ENCODE peak calls at places on chromosomes 11 and 22, in five cellular contexts. One of them, this sample, is unnamed.

GRCh38 chr11:107702723-107703122 is 9.1 kb downstream of the SLN start:
- DNase-seq in DMS153: no peak
- DNase-seq in AG09319: no peak
- DNase-seq in Caco-2: no peak
- DNase-seq in OCI-M1: no peak
- DNase-seq in this sample: no peak

GRCh38 chr11:134071766-134072403 is 3.0 kb downstream of the JAM3 start:
- DNase-seq in AG09319: no peak
- DNase-seq in OCI-M1: no peak
- DNase-seq in Caco-2: no peak
- DNase-seq in DMS153: peak; percentile 26
- DNase-seq in this sample: no peak

GRCh38 chr22:44407404-44408226 is 90.4 kb downstream of the RTL6 start:
- DNase-seq in DMS153: no peak
- DNase-seq in AG09319: no peak
- DNase-seq in OCI-M1: no peak
- DNase-seq in Caco-2: no peak
- DNase-seq in this sample: no peak

GRCh38 chr11:77542296-77542695 is 47.5 kb upstream of the AQP11 start:
- DNase-seq in AG09319: peak; percentile 7
- DNase-seq in OCI-M1: no peak
- DNase-seq in DMS153: no peak
- DNase-seq in Caco-2: no peak
- DNase-seq in this sample: no peak

GRCh38 chr11:127966821-127967220 is 620.5 kb downstream of the ETS1 start:
- DNase-seq in DMS153: no peak
- DNase-seq in AG09319: no peak
- DNase-seq in Caco-2: no peak
- DNase-seq in OCI-M1: peak; percentile 11
- DNase-seq in this sample: no peak

GRCh38 chr11:111264646-111265045 is 19.1 kb downstream of the POU2AF2 start:
- DNase-seq in AG09319: no peak
- DNase-seq in DMS153: no peak
- DNase-seq in Caco-2: no peak
- DNase-seq in OCI-M1: no peak
- DNase-seq in this sample: no peak

GRCh38 chr22:30675436-30675835 is 7.8 kb upstream of the DUSP18 start:
- DNase-seq in OCI-M1: no peak
- DNase-seq in AG09319: no peak
- DNase-seq in DMS153: peak; percentile 55
- DNase-seq in Caco-2: no peak
- DNase-seq in this sample: no peak

GRCh38 chr11:99614353-99614752 is 593.6 kb downstream of the CNTN5 start:
- DNase-seq in Caco-2: no peak
- DNase-seq in AG09319: no peak
- DNase-seq in DMS153: no peak
- DNase-seq in OCI-M1: no peak
- DNase-seq in this sample: no peak

GRCh38 chr22:40265783-40266182 is 80.5 kb upstream of the ADSL start:
- DNase-seq in AG09319: no peak
- DNase-seq in DMS153: no peak
- DNase-seq in OCI-M1: no peak
- DNase-seq in Caco-2: no peak
- DNase-seq in this sample: no peak

GRCh38 chr11:97615541-97615940 is 1225.7 kb downstream of the JRKL start:
- DNase-seq in Caco-2: no peak
- DNase-seq in DMS153: no peak
- DNase-seq in AG09319: no peak
- DNase-seq in OCI-M1: no peak
- DNase-seq in this sample: no peak

GRCh38 chr22:26444777-26445176 is 15.7 kb downstream of the ASPHD2 start:
- DNase-seq in OCI-M1: no peak
- DNase-seq in DMS153: peak; percentile 59
- DNase-seq in Caco-2: no peak
- DNase-seq in AG09319: no peak
- DNase-seq in this sample: no peak

GRCh38 chr11:27972432-27973170 is 135.4 kb downstream of the KIF18A start:
- DNase-seq in Caco-2: no peak
- DNase-seq in OCI-M1: no peak
- DNase-seq in DMS153: no peak
- DNase-seq in AG09319: no peak
- DNase-seq in this sample: no peak

GRCh38 chr11:72642815-72643511 is 31.3 kb downstream of the PDE2A start:
- DNase-seq in DMS153: no peak
- DNase-seq in AG09319: no peak
- DNase-seq in OCI-M1: peak; percentile 94
- DNase-seq in Caco-2: peak; percentile 85
- DNase-seq in this sample: peak; percentile 92

GRCh38 chr22:44906248-44906936 is 103.4 kb downstream of the PHF21B start:
- DNase-seq in Caco-2: no peak
- DNase-seq in AG09319: no peak
- DNase-seq in OCI-M1: no peak
- DNase-seq in DMS153: no peak
- DNase-seq in this sample: peak; percentile 22

GRCh38 chr22:28002863-28003565 is 84.0 kb upstream of the PITPNB start:
- DNase-seq in Caco-2: no peak
- DNase-seq in OCI-M1: no peak
- DNase-seq in AG09319: no peak
- DNase-seq in DMS153: no peak
- DNase-seq in this sample: no peak

GRCh38 chr11:82682003-82682751 is 51.5 kb downstream of the FAM181B start:
- DNase-seq in AG09319: peak; percentile 52
- DNase-seq in DMS153: peak; percentile 34
- DNase-seq in OCI-M1: peak; percentile 95
- DNase-seq in Caco-2: peak; percentile 78
- DNase-seq in this sample: peak; percentile 62

GRCh38 chr22:50002791-50003190 is 9.8 kb downstream of the IL17REL start:
- DNase-seq in DMS153: no peak
- DNase-seq in Caco-2: no peak
- DNase-seq in OCI-M1: no peak
- DNase-seq in AG09319: no peak
- DNase-seq in this sample: no peak

GRCh38 chr22:29136715-29137700 is 64.2 kb downstream of the KREMEN1 start:
- DNase-seq in OCI-M1: no peak
- DNase-seq in DMS153: no peak
- DNase-seq in AG09319: no peak
- DNase-seq in Caco-2: no peak
- DNase-seq in this sample: no peak

GRCh38 chr11:120973501-120973900 is 50.4 kb upstream of the TBCEL start:
- DNase-seq in OCI-M1: no peak
- DNase-seq in Caco-2: no peak
- DNase-seq in DMS153: no peak
- DNase-seq in AG09319: no peak
- DNase-seq in this sample: no peak

GRCh38 chr11:10991372-10991771 is 133.5 kb upstream of the ZBED5 start:
- DNase-seq in DMS153: no peak
- DNase-seq in AG09319: no peak
- DNase-seq in Caco-2: no peak
- DNase-seq in OCI-M1: no peak
- DNase-seq in this sample: no peak

GRCh38 chr11:75465701-75466531 is 32.9 kb upstream of the KLHL35 start:
- DNase-seq in Caco-2: no peak
- DNase-seq in AG09319: no peak
- DNase-seq in OCI-M1: no peak
- DNase-seq in DMS153: no peak
- DNase-seq in this sample: peak; percentile 71

GRCh38 chr11:73350908-73351636 is 25.1 kb upstream of the RELT start:
- DNase-seq in Caco-2: peak; percentile 76
- DNase-seq in AG09319: peak; percentile 52
- DNase-seq in DMS153: peak; percentile 34
- DNase-seq in OCI-M1: peak; percentile 97
- DNase-seq in this sample: peak; percentile 81

GRCh38 chr22:24698266-24698926 is 76.1 kb downstream of the PIWIL3 start:
- DNase-seq in AG09319: no peak
- DNase-seq in OCI-M1: no peak
- DNase-seq in DMS153: no peak
- DNase-seq in Caco-2: no peak
- DNase-seq in this sample: no peak

GRCh38 chr22:36334838-36335603 is 52.7 kb downstream of the MYH9 start:
- DNase-seq in OCI-M1: peak; percentile 90
- DNase-seq in DMS153: no peak
- DNase-seq in Caco-2: no peak
- DNase-seq in AG09319: no peak
- DNase-seq in this sample: no peak

GRCh38 chr11:119196833-119197483 is 9.2 kb upstream of the CBL start:
- DNase-seq in AG09319: peak; percentile 60
- DNase-seq in DMS153: peak; percentile 64
- DNase-seq in Caco-2: peak; percentile 92
- DNase-seq in OCI-M1: peak; percentile 96
- DNase-seq in this sample: peak; percentile 90

GRCh38 chr11:103407641-103408040 is 298.4 kb downstream of the DYNC2H1 start:
- DNase-seq in DMS153: no peak
- DNase-seq in AG09319: no peak
- DNase-seq in Caco-2: no peak
- DNase-seq in OCI-M1: no peak
- DNase-seq in this sample: no peak

GRCh38 chr11:134033276-134033675 is 35.6 kb upstream of the JAM3 start:
- DNase-seq in DMS153: no peak
- DNase-seq in Caco-2: no peak
- DNase-seq in OCI-M1: no peak
- DNase-seq in AG09319: no peak
- DNase-seq in this sample: no peak

GRCh38 chr11:95132956-95133355 is 43.3 kb downstream of the ENDOD1 start:
- DNase-seq in AG09319: no peak
- DNase-seq in OCI-M1: no peak
- DNase-seq in Caco-2: no peak
- DNase-seq in DMS153: no peak
- DNase-seq in this sample: no peak

GRCh38 chr11:104992781-104993180 is 24.4 kb upstream of the CASP4 start:
- DNase-seq in DMS153: no peak
- DNase-seq in Caco-2: no peak
- DNase-seq in AG09319: no peak
- DNase-seq in OCI-M1: no peak
- DNase-seq in this sample: no peak

GRCh38 chr11:124644426-124645280 is 22.0 kb downstream of the TBRG1 start:
- DNase-seq in Caco-2: peak; percentile 79
- DNase-seq in DMS153: peak; percentile 37
- DNase-seq in OCI-M1: peak; percentile 95
- DNase-seq in AG09319: peak; percentile 44
- DNase-seq in this sample: peak; percentile 86

GRCh38 chr11:66126808-66127555 is 56.9 kb downstream of the PACS1 start:
- DNase-seq in DMS153: peak; percentile 23
- DNase-seq in AG09319: no peak
- DNase-seq in OCI-M1: no peak
- DNase-seq in Caco-2: no peak
- DNase-seq in this sample: peak; percentile 64

This sample was measured in endodermal cell.